ENCODE peak calls at places on chromosome 21, in ten cellular contexts. O, V, K, H, Y, B, M, S, F and L are unnamed samples.

GRCh38 chr21:44418108-44418875 is 37.0 kb upstream of the LRRC3 start:
- DNase-seq in O (no peak), V (no peak), K (no peak), H (no peak), Y (no peak), B (no peak), M (no peak), S (no peak), F (no peak), L (no peak)

GRCh38 chr21:37061926-37062591 is 10.8 kb downstream of the PIGP start:
- DNase-seq in O (no peak), V (no peak), K (no peak), H (peak), Y (peak), B (no peak), M (peak), S (no peak), F (peak), L (peak)

GRCh38 chr21:35920428-35920827 is 139.9 kb downstream of the SETD4 start:
- DNase-seq in O (no peak), V (no peak), K (no peak), H (no peak), Y (no peak), B (no peak), M (no peak), S (no peak), F (no peak), L (no peak)

GRCh38 chr21:34191876-34192275 is 118.5 kb downstream of the MRPS6 start:
- DNase-seq in O (no peak), V (no peak), K (no peak), H (no peak), Y (no peak), B (no peak), M (no peak), S (no peak), F (no peak), L (no peak)

GRCh38 chr21:34623519-34623918 is 8.6 kb upstream of the RCAN1 start:
- DNase-seq in O (no peak), V (no peak), K (no peak), H (no peak), Y (no peak), B (no peak), M (no peak), S (no peak), F (no peak), L (no peak)

GRCh38 chr21:39022901-39023693 is 160.2 kb downstream of the PSMG1 start:
- DNase-seq in O (no peak), V (peak), K (no peak), H (no peak), Y (no peak), B (peak), M (peak), S (no peak), F (peak), L (no peak)

GRCh38 chr21:42654179-42654912 is 925 bp downstream of the PDE9A start:
- DNase-seq in O (no peak), V (no peak), K (no peak), H (no peak), Y (no peak), B (peak), M (no peak), S (no peak), F (no peak), L (no peak)

GRCh38 chr21:37208741-37209225 is 58.4 kb downstream of the VPS26C start:
- DNase-seq in O (no peak), V (peak), K (no peak), H (no peak), Y (no peak), B (peak), M (no peak), S (no peak), F (no peak), L (no peak)

GRCh38 chr21:28974531-28975227 is 18.0 kb downstream of the LTN1 start:
- DNase-seq in O (no peak), V (no peak), K (no peak), H (no peak), Y (no peak), B (no peak), M (no peak), S (no peak), F (no peak), L (no peak)

GRCh38 chr21:42790520-42790919 is 88.8 kb downstream of the WDR4 start:
- DNase-seq in O (no peak), V (no peak), K (no peak), H (no peak), Y (no peak), B (no peak), M (no peak), S (no peak), F (no peak), L (no peak)

GRCh38 chr21:33655591-33656221 is 13.4 kb downstream of the ITSN1 start:
- DNase-seq in O (peak), V (no peak), K (no peak), H (peak), Y (peak), B (peak), M (peak), S (no peak), F (peak), L (no peak)

GRCh38 chr21:44853601-44854390 is 19.7 kb downstream of the PTTG1IP start:
- DNase-seq in O (no peak), V (no peak), K (no peak), H (no peak), Y (no peak), B (no peak), M (no peak), S (no peak), F (no peak), L (no peak)

GRCh38 chr21:45161039-45161945 is 86.9 kb downstream of the ADARB1 start:
- DNase-seq in O (no peak), V (no peak), K (no peak), H (no peak), Y (no peak), B (no peak), M (no peak), S (no peak), F (no peak), L (no peak)